ENCODE peak calls at places on chromosomes 7 and 10, in ten cellular contexts. T is A673, G is esophagus squamous epithelium, Z is adrenal gland, Q is K562, B is A549, U is cardiac muscle cell, A is left ventricle myocardium inferior, M is upper lobe of right lung, F is astrocyte. P is an unnamed sample. For H3K4me1, the result is how much of the 10 kb centered on the place peaks cover.

GRCh38 chr10:65123120-65123519 is 1601.9 kb downstream of the REEP3 start:
- DNase-seq in T (no peak), G (no peak), Z (no peak), Q (no peak), B (no peak), U (no peak), A (no peak), M (no peak), F (no peak), P (peak)

GRCh38 chr7:18426564-18427226 is 68.9 kb upstream of the HDAC9 start:
- DNase-seq in T (peak), G (no peak), Z (no peak), Q (no peak), B (no peak), U (no peak), A (no peak), M (no peak), F (peak), P (peak)

GRCh38 chr10:120011359-120012132 is 119.0 kb downstream of the SEC23IP start:
- DNase-seq in T (no peak), G (no peak), Z (no peak), Q (no peak), B (no peak), U (peak), A (no peak), M (no peak), F (no peak), P (no peak)

GRCh38 chr7:102321351-102322201 is 34.7 kb downstream of the SPDYE6 start:
- DNase-seq in T (no peak), G (no peak), Z (no peak), Q (peak), B (no peak), U (no peak), A (no peak), M (peak), F (no peak), P (no peak)

GRCh38 chr7:24725554-24726260 is 31.6 kb downstream of the GSDME start:
- DNase-seq in T (no peak), G (no peak), Z (peak), Q (no peak), B (no peak), U (no peak), A (peak), M (no peak), F (no peak), P (no peak)

GRCh38 chr10:3534433-3534832 is 250.6 kb downstream of the KLF6 start:
- DNase-seq in T (no peak), G (no peak), Z (no peak), Q (no peak), B (no peak), U (no peak), A (no peak), M (no peak), F (no peak), P (no peak)

GRCh38 chr10:18424200-18424599 is 227.2 kb downstream of the NSUN6 start:
- DNase-seq in T (no peak), G (no peak), Z (no peak), Q (no peak), B (no peak), U (no peak), A (no peak), M (no peak), F (no peak), P (no peak)

GRCh38 chr10:74208081-74208480 is 57.1 kb downstream of the ADK start:
- DNase-seq in T (no peak), G (no peak), Z (no peak), Q (no peak), B (no peak), U (no peak), A (no peak), M (peak), F (no peak), P (peak)

GRCh38 chr7:112282476-112283188 is 76.1 kb downstream of the ZNF277 start:
- DNase-seq in T (no peak), G (no peak), Z (no peak), Q (no peak), B (no peak), U (no peak), A (no peak), M (no peak), F (no peak), P (peak)

GRCh38 chr7:139698879-139699278 is 78.9 kb downstream of the HIPK2 start:
- DNase-seq in T (no peak), G (no peak), Z (peak), Q (no peak), B (no peak), U (no peak), A (no peak), M (no peak), F (no peak), P (no peak)

DNA sequence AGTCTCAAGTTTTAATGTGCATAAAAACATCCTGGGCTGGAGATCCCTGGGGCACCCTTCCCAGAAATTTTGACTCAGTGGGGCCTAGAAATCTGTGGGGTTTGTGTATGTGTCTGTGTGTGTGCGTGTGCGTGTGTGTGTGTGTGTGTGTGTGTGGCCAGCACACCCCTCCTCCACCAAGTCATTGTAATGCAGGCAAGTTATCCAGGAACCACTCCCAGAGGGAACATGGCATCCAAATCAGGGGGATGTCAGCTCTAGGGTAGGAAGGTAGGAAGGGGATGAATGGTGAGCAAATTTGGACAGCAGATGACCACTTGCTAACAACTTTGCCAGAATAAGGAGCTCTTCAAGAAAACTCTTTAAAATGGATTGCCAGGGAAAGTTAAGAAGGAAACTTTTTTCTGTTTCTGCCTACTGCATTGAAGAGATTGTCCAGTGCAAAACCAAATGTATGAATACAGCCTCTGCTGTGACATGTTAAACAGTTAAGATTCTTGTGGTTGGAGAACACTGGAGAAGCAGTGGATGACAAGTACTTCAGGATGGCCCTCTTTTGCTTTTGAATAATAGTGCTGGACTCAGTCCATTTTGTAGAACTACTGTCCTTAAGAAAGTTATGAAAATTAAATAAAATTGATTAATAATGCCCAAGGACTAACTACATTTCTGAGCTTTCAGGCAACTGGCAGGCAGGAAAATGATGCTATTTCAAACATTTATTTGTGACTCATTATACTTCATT is 12.3 kb downstream of the STAMBPL1 start:
- DNase-seq in T (no peak), G (no peak), Z (no peak), Q (no peak), B (no peak), U (no peak), A (no peak), M (no peak), F (peak), P (no peak)
- H3K4me3 ChIP-seq in T (no peak), G (no peak), Z (no peak), Q (no peak), B (no peak), U (no peak), A (no peak), M (no peak), F (no peak), P (no peak)

GRCh38 chr10:77546048-77546447 is 91.6 kb downstream of the KCNMA1 start:
- DNase-seq in T (no peak), G (no peak), Z (no peak), Q (no peak), B (no peak), U (no peak), A (no peak), M (no peak), F (no peak), P (no peak)

GRCh38 chr10:77547651-77548050 is 90.0 kb downstream of the KCNMA1 start:
- DNase-seq in T (no peak), G (no peak), Z (no peak), Q (no peak), B (no peak), U (no peak), A (no peak), M (no peak), F (no peak), P (no peak)

GRCh38 chr10:77550378-77550777 is 87.2 kb downstream of the KCNMA1 start:
- DNase-seq in T (peak), G (no peak), Z (no peak), Q (no peak), B (no peak), U (no peak), A (no peak), M (no peak), F (no peak), P (no peak)

GRCh38 chr10:77548671-77549070 is 88.9 kb downstream of the KCNMA1 start:
- DNase-seq in T (no peak), G (no peak), Z (no peak), Q (no peak), B (no peak), U (no peak), A (no peak), M (no peak), F (no peak), P (peak)

DNA sequence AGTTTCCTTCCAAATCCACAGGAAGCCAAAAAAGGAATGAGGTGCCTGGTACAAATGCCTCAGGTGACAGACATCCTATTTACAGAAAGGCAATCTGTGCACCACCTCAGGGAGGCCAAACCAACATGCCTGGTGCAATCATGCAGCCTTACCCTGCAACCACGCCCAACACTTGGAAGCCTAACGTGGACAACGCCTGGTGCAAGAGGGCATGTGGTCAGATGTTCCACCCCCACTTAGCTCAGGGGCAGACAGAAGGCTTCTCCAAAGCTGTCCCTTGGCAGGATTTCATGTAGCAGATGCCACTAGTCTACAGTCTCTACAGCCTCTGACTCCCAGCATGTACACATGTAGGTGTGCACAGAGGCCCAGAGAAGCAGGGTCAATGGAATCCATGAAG is 89.5 kb downstream of the KCNMA1 start:
- DNase-seq in T (no peak), G (no peak), Z (no peak), Q (no peak), B (no peak), U (no peak), A (no peak), M (peak), F (no peak), P (no peak)
- H3K4me1 ChIP-seq in T (under half), G (under half), Z (under half), Q (under half), B (under half), U (under half), A (under half), M (under half), F (under half), P (under half)

GRCh38 chr7:30352169-30352568 is 67.8 kb downstream of the ZNRF2 start:
- DNase-seq in T (no peak), G (no peak), Z (no peak), Q (no peak), B (no peak), U (no peak), A (no peak), M (no peak), F (no peak), P (peak)
- TF ChIP-seq CTCF in T (peak), G (no peak), Z (no peak), Q (no peak), B (no peak), U (no peak), A (no peak), M (no peak), F (no peak), P (peak)

GRCh38 chr7:15684834-15685233 is 1.6 kb downstream of the MEOX2 start:
- DNase-seq in T (peak), G (no peak), Z (no peak), Q (no peak), B (no peak), U (peak), A (peak), M (no peak), F (no peak), P (no peak)
- H3K4me3 ChIP-seq in T (no peak), G (peak), Z (no peak), Q (no peak), B (no peak), U (no peak), A (peak), M (peak), F (no peak), P (no peak)

DNA sequence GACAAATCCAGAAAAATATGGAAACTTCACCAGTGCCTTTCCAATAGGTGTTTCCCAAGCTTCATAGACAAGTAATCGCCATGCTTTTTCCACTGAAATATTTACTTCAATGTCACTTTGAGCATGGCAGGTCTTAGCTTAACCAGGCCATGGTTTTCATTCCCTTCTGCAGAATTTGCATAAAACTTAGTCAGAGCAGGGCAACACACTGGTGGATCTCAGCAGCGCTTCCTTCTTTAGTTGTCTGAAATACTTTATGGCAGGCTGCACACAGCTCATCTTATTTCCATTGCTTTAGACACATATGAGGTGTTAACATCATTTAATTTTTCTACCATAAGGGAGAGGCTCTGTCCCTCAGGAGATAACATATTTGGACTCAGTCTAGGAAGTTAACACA is 102.9 kb upstream of the AHR start:
- DNase-seq in T (no peak), G (no peak), Z (no peak), Q (no peak), B (no peak), U (no peak), A (no peak), M (no peak), F (no peak), P (no peak)
- H3K4me1 ChIP-seq in T (under half), G (under half), Z (under half), Q (under half), B (under half), U (under half), A (under half), M (under half), F (under half), P (under half)

GRCh38 chr10:86521620-86522384 is at the start of gene WAPL:
- DNase-seq in T (peak), G (peak), Z (peak), Q (peak), B (peak), U (peak), A (peak), M (peak), F (peak), P (peak)

GRCh38 chr10:86520871-86521619 is 547 bp downstream of the WAPL start:
- DNase-seq in T (peak), G (no peak), Z (peak), Q (peak), B (peak), U (peak), A (peak), M (peak), F (peak), P (peak)

GRCh38 chr10:86522385-86522855 is 828 bp upstream of the WAPL start:
- DNase-seq in T (no peak), G (no peak), Z (peak), Q (no peak), B (no peak), U (no peak), A (no peak), M (no peak), F (no peak), P (no peak)

GRCh38 chr10:86523348-86523747 is 1.8 kb upstream of the WAPL start:
- DNase-seq in T (no peak), G (no peak), Z (peak), Q (peak), B (peak), U (peak), A (no peak), M (no peak), F (no peak), P (peak)

GRCh38 chr10:86518781-86519180 is 2.8 kb downstream of the WAPL start:
- DNase-seq in T (no peak), G (no peak), Z (no peak), Q (no peak), B (no peak), U (no peak), A (no peak), M (no peak), F (no peak), P (no peak)
- TF ChIP-seq CTCF in T (no peak), G (no peak), Z (no peak), Q (no peak), B (no peak), U (no peak), A (no peak), M (no peak), F (no peak), P (no peak)

GRCh38 chr7:143320620-143321019 is 4.7 kb downstream of the CLCN1 start:
- DNase-seq in T (no peak), G (no peak), Z (no peak), Q (no peak), B (no peak), U (no peak), A (no peak), M (no peak), F (no peak), P (peak)

GRCh38 chr7:143318661-143319060 is 2.8 kb downstream of the CLCN1 start:
- DNase-seq in T (no peak), G (no peak), Z (peak), Q (no peak), B (no peak), U (no peak), A (no peak), M (no peak), F (no peak), P (no peak)

GRCh38 chr7:143314107-143314506 is 1.8 kb upstream of the CLCN1 start:
- DNase-seq in T (no peak), G (no peak), Z (no peak), Q (no peak), B (no peak), U (no peak), A (no peak), M (no peak), F (no peak), P (no peak)

GRCh38 chr7:143315782-143316181 is at the start of gene CLCN1:
- DNase-seq in T (no peak), G (no peak), Z (no peak), Q (no peak), B (no peak), U (no peak), A (no peak), M (no peak), F (no peak), P (no peak)

GRCh38 chr7:143316492-143316891 is 581 bp downstream of the CLCN1 start:
- DNase-seq in T (no peak), G (no peak), Z (no peak), Q (no peak), B (no peak), U (no peak), A (no peak), M (no peak), F (no peak), P (no peak)
- H3K4me3 ChIP-seq in T (no peak), G (no peak), Z (no peak), Q (no peak), B (no peak), U (no peak), A (no peak), M (no peak), F (no peak), P (no peak)

GRCh38 chr7:2314209-2314955 is at the start of gene SNX8:
- DNase-seq in T (peak), G (peak), Z (peak), Q (peak), B (peak), U (peak), A (peak), M (peak), F (peak), P (peak)
- H3K4me1 ChIP-seq in T (under half), G (under half), Z (under half), Q (under half), B (under half), U (under half), A (under half), M (under half), F (under half), P (under half)

DNA sequence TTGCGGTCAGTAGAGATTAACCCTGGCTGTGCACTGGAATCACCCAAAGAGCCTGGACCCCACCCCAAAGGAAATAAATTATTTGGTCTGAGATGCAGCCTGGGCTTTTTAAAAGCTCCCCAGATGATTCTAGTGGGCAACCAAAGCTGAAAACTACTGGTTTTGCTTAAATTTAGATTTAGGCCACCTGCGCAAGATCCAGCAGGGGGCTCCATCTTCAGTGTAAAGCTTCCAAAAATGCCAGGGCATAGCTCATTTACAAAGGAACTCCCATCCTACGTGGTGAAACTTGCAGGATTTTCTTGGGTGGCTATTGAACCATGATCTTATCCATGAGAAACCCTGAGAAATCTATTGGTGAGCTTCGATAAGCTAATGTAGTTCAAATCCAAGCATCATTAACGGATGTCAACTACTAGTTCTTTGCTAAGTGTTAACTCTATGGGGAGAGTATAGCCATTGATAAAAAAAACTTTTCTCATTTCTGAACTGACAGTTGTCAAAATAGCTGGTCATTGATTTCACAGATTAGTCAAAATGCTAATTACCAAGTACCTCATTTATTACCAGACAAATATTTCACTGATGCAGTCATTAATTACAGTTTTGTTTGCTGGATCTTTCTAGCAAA is 315.3 kb downstream of the LHFPL3 start:
- DNase-seq in T (peak), G (no peak), Z (no peak), Q (peak), B (peak), U (peak), A (no peak), M (no peak), F (no peak), P (peak)
- TF ChIP-seq CTCF in T (peak), G (no peak), Z (no peak), Q (peak), B (peak), U (peak), A (peak), M (peak), F (peak), P (peak)

P was measured in PC-3.